ENCODE peak calls at places on chromosome 22, in four cellular contexts. One of them, this sample, is unnamed.

GRCh38 chr22:31962392-31963113 is 18.2 kb downstream of the YWHAH start:
- DNase-seq in effector memory CD4-positive, alpha-beta T cell: no peak
- DNase-seq in activated CD4-positive, alpha-beta T cell treated with anti-CD3 and anti-CD28 coated beads, Interleukin-2, amount 50 U/mL, for 48 hours: no peak
- DNase-seq in bronchial epithelial cell: no peak
- DNase-seq in this sample: no peak

GRCh38 chr22:47046411-47047065 is 284.1 kb downstream of the TBC1D22A start:
- DNase-seq in effector memory CD4-positive, alpha-beta T cell: no peak
- DNase-seq in bronchial epithelial cell: no peak
- DNase-seq in activated CD4-positive, alpha-beta T cell treated with anti-CD3 and anti-CD28 coated beads, Interleukin-2, amount 50 U/mL, for 48 hours: no peak
- DNase-seq in this sample: no peak

GRCh38 chr22:44191036-44191454 is 10.3 kb downstream of the PARVG start:
- DNase-seq in bronchial epithelial cell: peak; percentile 17
- DNase-seq in effector memory CD4-positive, alpha-beta T cell: no peak
- DNase-seq in activated CD4-positive, alpha-beta T cell treated with anti-CD3 and anti-CD28 coated beads, Interleukin-2, amount 50 U/mL, for 48 hours: peak; percentile 61
- DNase-seq in this sample: peak; percentile 58

GRCh38 chr22:40238425-40239344 is 61.0 kb downstream of the TNRC6B start:
- DNase-seq in effector memory CD4-positive, alpha-beta T cell: no peak
- DNase-seq in activated CD4-positive, alpha-beta T cell treated with anti-CD3 and anti-CD28 coated beads, Interleukin-2, amount 50 U/mL, for 48 hours: no peak
- DNase-seq in bronchial epithelial cell: peak; percentile 91
- DNase-seq in this sample: no peak

GRCh38 chr22:30867746-30868662 is 100.6 kb downstream of the MORC2 start:
- DNase-seq in bronchial epithelial cell: no peak
- DNase-seq in activated CD4-positive, alpha-beta T cell treated with anti-CD3 and anti-CD28 coated beads, Interleukin-2, amount 50 U/mL, for 48 hours: no peak
- DNase-seq in effector memory CD4-positive, alpha-beta T cell: no peak
- DNase-seq in this sample: no peak

GRCh38 chr22:30694171-30694637 is 470 bp upstream of the OSBP2 start:
- DNase-seq in bronchial epithelial cell: peak; percentile 13
- DNase-seq in effector memory CD4-positive, alpha-beta T cell: peak; percentile 4
- DNase-seq in activated CD4-positive, alpha-beta T cell treated with anti-CD3 and anti-CD28 coated beads, Interleukin-2, amount 50 U/mL, for 48 hours: peak; percentile 71
- DNase-seq in this sample: peak; percentile 64

GRCh38 chr22:25024895-25025294 is 72.4 kb downstream of the KIAA1671 start:
- DNase-seq in activated CD4-positive, alpha-beta T cell treated with anti-CD3 and anti-CD28 coated beads, Interleukin-2, amount 50 U/mL, for 48 hours: no peak
- DNase-seq in bronchial epithelial cell: no peak
- DNase-seq in effector memory CD4-positive, alpha-beta T cell: no peak
- DNase-seq in this sample: no peak

GRCh38 chr22:44723801-44724200 is 21.8 kb downstream of the PRR5 start:
- DNase-seq in effector memory CD4-positive, alpha-beta T cell: no peak
- DNase-seq in activated CD4-positive, alpha-beta T cell treated with anti-CD3 and anti-CD28 coated beads, Interleukin-2, amount 50 U/mL, for 48 hours: no peak
- DNase-seq in bronchial epithelial cell: peak; percentile 33
- DNase-seq in this sample: no peak

GRCh38 chr22:49936018-49936972 is 17.9 kb downstream of the CRELD2 start:
- DNase-seq in activated CD4-positive, alpha-beta T cell treated with anti-CD3 and anti-CD28 coated beads, Interleukin-2, amount 50 U/mL, for 48 hours: peak; percentile 99
- DNase-seq in effector memory CD4-positive, alpha-beta T cell: peak; percentile 94
- DNase-seq in bronchial epithelial cell: peak; percentile 43
- DNase-seq in this sample: peak; percentile 99

GRCh38 chr22:20140521-20140964 is 8.9 kb downstream of the ZDHHC8 start:
- DNase-seq in effector memory CD4-positive, alpha-beta T cell: no peak
- DNase-seq in activated CD4-positive, alpha-beta T cell treated with anti-CD3 and anti-CD28 coated beads, Interleukin-2, amount 50 U/mL, for 48 hours: no peak
- DNase-seq in bronchial epithelial cell: no peak
- DNase-seq in this sample: no peak

GRCh38 chr22:46067159-46068111 is 82.9 kb upstream of the PPARA start:
- DNase-seq in effector memory CD4-positive, alpha-beta T cell: no peak
- DNase-seq in bronchial epithelial cell: no peak
- DNase-seq in activated CD4-positive, alpha-beta T cell treated with anti-CD3 and anti-CD28 coated beads, Interleukin-2, amount 50 U/mL, for 48 hours: no peak
- DNase-seq in this sample: no peak

GRCh38 chr22:40196628-40197027 is 18.9 kb downstream of the TNRC6B start:
- DNase-seq in activated CD4-positive, alpha-beta T cell treated with anti-CD3 and anti-CD28 coated beads, Interleukin-2, amount 50 U/mL, for 48 hours: peak; percentile 63
- DNase-seq in bronchial epithelial cell: peak; percentile 94
- DNase-seq in effector memory CD4-positive, alpha-beta T cell: no peak
- DNase-seq in this sample: peak; percentile 62

GRCh38 chr22:35928273-35928798 is 100.3 kb downstream of the RBFOX2 start:
- DNase-seq in effector memory CD4-positive, alpha-beta T cell: no peak
- DNase-seq in activated CD4-positive, alpha-beta T cell treated with anti-CD3 and anti-CD28 coated beads, Interleukin-2, amount 50 U/mL, for 48 hours: no peak
- DNase-seq in bronchial epithelial cell: peak; percentile 38
- DNase-seq in this sample: no peak